ENCODE peak calls at places on chromosomes 1 and 21, in six cellular contexts. One of them, this sample, is unnamed.

GRCh38 chr1:171310661-171311087 is 3.3 kb upstream of the FMO4 start:
- DNase-seq in H1: no peak
- DNase-seq in GM12878: no peak
- DNase-seq in HepG2: no peak
- DNase-seq in GM12891: no peak
- DNase-seq in K562: no peak
- DNase-seq in this sample: no peak

GRCh38 chr1:63914241-63914640 is 140.4 kb downstream of the ROR1 start:
- DNase-seq in HepG2: no peak
- DNase-seq in GM12878: no peak
- DNase-seq in H1: no peak
- DNase-seq in GM12891: no peak
- DNase-seq in K562: no peak
- DNase-seq in this sample: no peak

GRCh38 chr1:228043281-228043845 is 36.6 kb downstream of the WNT3A start:
- DNase-seq in GM12891: no peak
- DNase-seq in GM12878: no peak
- DNase-seq in HepG2: no peak
- DNase-seq in K562: no peak
- DNase-seq in H1: peak; percentile 17
- DNase-seq in this sample: no peak

GRCh38 chr1:95089888-95090287 is 17.1 kb upstream of the ALG14 start:
- DNase-seq in K562: no peak
- DNase-seq in HepG2: no peak
- DNase-seq in H1: no peak
- DNase-seq in GM12878: no peak
- DNase-seq in GM12891: no peak
- DNase-seq in this sample: no peak

GRCh38 chr1:231444059-231444458 is 22.0 kb upstream of the EGLN1 start:
- DNase-seq in GM12891: no peak
- DNase-seq in GM12878: no peak
- DNase-seq in K562: no peak
- DNase-seq in H1: no peak
- DNase-seq in HepG2: no peak
- DNase-seq in this sample: no peak

GRCh38 chr1:16631248-16632043 is 18.1 kb upstream of the NBPF1 start:
- DNase-seq in GM12891: no peak
- DNase-seq in K562: peak; percentile 50
- DNase-seq in H1: peak; percentile 56
- DNase-seq in GM12878: no peak
- DNase-seq in HepG2: no peak
- DNase-seq in this sample: no peak

GRCh38 chr1:8133657-8134430 is 107.7 kb upstream of the ERRFI1 start:
- DNase-seq in GM12878: no peak
- DNase-seq in H1: no peak
- DNase-seq in K562: no peak
- DNase-seq in HepG2: peak; percentile 53
- DNase-seq in GM12891: no peak
- DNase-seq in this sample: no peak

GRCh38 chr1:61079898-61080336 is 2.4 kb upstream of the NFIA start:
- DNase-seq in H1: peak; percentile 63
- DNase-seq in GM12891: no peak
- DNase-seq in HepG2: peak; percentile 77
- DNase-seq in GM12878: no peak
- DNase-seq in K562: peak; percentile 76
- DNase-seq in this sample: no peak

GRCh38 chr1:42740756-42741580 is 932 bp upstream of the CLDN19 start:
- DNase-seq in H1: no peak
- DNase-seq in HepG2: peak; percentile 44
- DNase-seq in GM12878: no peak
- DNase-seq in K562: no peak
- DNase-seq in GM12891: no peak
- DNase-seq in this sample: no peak

GRCh38 chr21:23695449-23695848 is 1911.8 kb downstream of the MRPL39 start:
- DNase-seq in K562: no peak
- DNase-seq in GM12891: no peak
- DNase-seq in GM12878: no peak
- DNase-seq in HepG2: no peak
- DNase-seq in H1: no peak
- DNase-seq in this sample: no peak

GRCh38 chr1:221887091-221887746 is 145.3 kb upstream of the DUSP10 start:
- DNase-seq in HepG2: peak; percentile 33
- DNase-seq in GM12891: no peak
- DNase-seq in H1: no peak
- DNase-seq in K562: peak; percentile 26
- DNase-seq in GM12878: no peak
- DNase-seq in this sample: no peak

GRCh38 chr21:43004926-43005325 is 30.6 kb downstream of the PKNOX1 start:
- DNase-seq in GM12878: no peak
- DNase-seq in K562: no peak
- DNase-seq in H1: no peak
- DNase-seq in GM12891: no peak
- DNase-seq in HepG2: no peak
- DNase-seq in this sample: no peak

GRCh38 chr1:8423702-8424538 is 106.0 kb downstream of the SLC45A1 start:
- DNase-seq in GM12878: no peak
- DNase-seq in GM12891: peak; percentile 35
- DNase-seq in K562: peak; percentile 89
- DNase-seq in HepG2: peak; percentile 71
- DNase-seq in H1: peak; percentile 87
- DNase-seq in this sample: peak; percentile 37

DNA sequence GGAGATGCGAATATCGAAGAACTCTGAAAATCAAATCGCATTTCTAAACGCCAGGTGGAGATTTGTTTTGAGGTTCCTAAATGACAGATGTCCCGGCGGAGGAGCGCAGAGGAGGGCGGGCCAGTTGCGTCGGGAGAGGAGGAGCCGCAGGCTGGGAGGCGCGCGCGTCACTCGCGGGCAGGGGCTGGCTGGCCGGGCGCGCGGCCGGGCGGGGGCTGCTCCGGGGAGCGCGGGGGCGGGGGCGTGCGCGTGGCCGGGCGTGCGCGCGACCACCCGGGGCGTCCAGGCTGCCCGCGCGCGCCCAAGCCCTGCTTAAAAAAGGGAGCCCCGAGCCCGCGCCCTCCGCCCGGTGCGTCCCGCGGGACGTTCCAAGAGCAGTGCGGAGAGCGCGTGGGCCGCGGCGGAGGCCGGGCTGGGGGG is 47.3 kb downstream of the H3-3A start:
- DNase-seq in GM12891: peak; percentile 94
- DNase-seq in GM12878: no peak
- DNase-seq in HepG2: peak; percentile 75
- DNase-seq in H1: peak; percentile 82
- DNase-seq in K562: peak; percentile 99
- DNase-seq in this sample: peak; percentile 97
- TF ChIP-seq POLR2A in GM12891: no peak
- TF ChIP-seq POLR2A in GM12878: peak; percentile 13
- TF ChIP-seq POLR2A in HepG2: no peak
- TF ChIP-seq POLR2A in H1: no peak
- TF ChIP-seq POLR2A in K562: no peak
- TF ChIP-seq POLR2A in this sample: no peak

GRCh38 chr1:93669369-93669768 is 12.3 kb downstream of the BCAR3 start:
- DNase-seq in GM12891: no peak
- DNase-seq in GM12878: no peak
- DNase-seq in H1: no peak
- DNase-seq in K562: no peak
- DNase-seq in HepG2: no peak
- DNase-seq in this sample: no peak

GRCh38 chr1:93668951-93669350 is 12.7 kb downstream of the BCAR3 start:
- DNase-seq in H1: no peak
- DNase-seq in GM12878: no peak
- DNase-seq in K562: no peak
- DNase-seq in GM12891: no peak
- DNase-seq in HepG2: no peak
- DNase-seq in this sample: no peak

GRCh38 chr1:93671090-93671743 is 10.4 kb downstream of the BCAR3 start:
- DNase-seq in GM12891: no peak
- DNase-seq in GM12878: no peak
- DNase-seq in HepG2: peak; percentile 70
- DNase-seq in K562: no peak
- DNase-seq in H1: no peak
- DNase-seq in this sample: no peak

GRCh38 chr1:93672069-93672468 is 9.6 kb downstream of the BCAR3 start:
- DNase-seq in HepG2: no peak
- DNase-seq in K562: peak; percentile 52
- DNase-seq in GM12878: no peak
- DNase-seq in GM12891: no peak
- DNase-seq in H1: no peak
- DNase-seq in this sample: no peak

DNA sequence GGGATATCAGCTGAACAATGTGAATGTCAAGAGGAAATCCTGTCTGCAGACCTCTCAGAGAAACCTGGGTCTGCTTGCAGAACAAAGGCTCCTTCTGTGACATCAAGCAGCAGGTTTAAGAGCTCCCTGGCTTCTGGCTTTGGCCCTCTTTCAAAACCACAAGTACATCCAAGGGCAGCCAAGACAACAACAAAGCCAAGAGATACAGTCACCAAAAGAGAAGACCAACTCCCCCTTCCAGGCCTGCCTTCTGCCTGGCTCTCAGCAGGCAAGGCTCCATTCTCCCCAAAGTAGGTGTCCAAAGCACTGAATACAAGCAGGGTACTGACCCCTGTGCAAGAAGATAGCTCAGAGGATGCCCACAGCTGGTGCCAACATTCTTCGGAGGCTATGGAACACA is 11.5 kb downstream of the BCAR3 start:
- DNase-seq in GM12878: no peak
- DNase-seq in K562: no peak
- DNase-seq in GM12891: no peak
- DNase-seq in HepG2: no peak
- DNase-seq in H1: no peak
- DNase-seq in this sample: no peak
- TF ChIP-seq POLR2AphosphoS5 in GM12878: no peak
- TF ChIP-seq POLR2AphosphoS5 in K562: no peak
- TF ChIP-seq POLR2AphosphoS5 in GM12891: no peak
- TF ChIP-seq POLR2AphosphoS5 in HepG2: no peak
- TF ChIP-seq POLR2AphosphoS5 in H1: no peak
- TF ChIP-seq POLR2AphosphoS5 in this sample: no peak

DNA sequence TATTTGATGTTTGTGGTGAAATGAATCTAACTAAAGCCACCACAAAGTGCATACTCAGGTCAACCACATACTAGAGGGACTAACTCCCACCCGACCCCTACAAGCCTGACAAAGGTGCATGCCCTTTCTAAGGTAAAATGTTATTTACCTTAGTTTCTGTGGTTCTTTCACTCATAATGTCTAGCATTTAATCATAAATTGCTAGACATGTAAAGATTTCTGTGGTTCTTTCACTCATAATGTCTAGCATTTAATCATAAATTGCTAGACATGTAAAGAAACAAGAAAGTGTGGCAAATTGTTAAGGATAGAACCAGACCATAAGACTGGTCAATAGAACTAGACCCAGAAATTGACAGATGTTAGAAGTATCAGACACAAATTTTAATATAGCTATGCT is 193.0 kb upstream of the PBX1 start:
- DNase-seq in GM12891: no peak
- DNase-seq in HepG2: no peak
- DNase-seq in GM12878: no peak
- DNase-seq in K562: no peak
- DNase-seq in H1: no peak
- DNase-seq in this sample: no peak
- TF ChIP-seq TAF1 in GM12891: no peak
- TF ChIP-seq TAF1 in HepG2: no peak
- TF ChIP-seq TAF1 in GM12878: no peak
- TF ChIP-seq TAF1 in K562: no peak
- TF ChIP-seq TAF1 in H1: no peak
- TF ChIP-seq TAF1 in this sample: no peak

DNA sequence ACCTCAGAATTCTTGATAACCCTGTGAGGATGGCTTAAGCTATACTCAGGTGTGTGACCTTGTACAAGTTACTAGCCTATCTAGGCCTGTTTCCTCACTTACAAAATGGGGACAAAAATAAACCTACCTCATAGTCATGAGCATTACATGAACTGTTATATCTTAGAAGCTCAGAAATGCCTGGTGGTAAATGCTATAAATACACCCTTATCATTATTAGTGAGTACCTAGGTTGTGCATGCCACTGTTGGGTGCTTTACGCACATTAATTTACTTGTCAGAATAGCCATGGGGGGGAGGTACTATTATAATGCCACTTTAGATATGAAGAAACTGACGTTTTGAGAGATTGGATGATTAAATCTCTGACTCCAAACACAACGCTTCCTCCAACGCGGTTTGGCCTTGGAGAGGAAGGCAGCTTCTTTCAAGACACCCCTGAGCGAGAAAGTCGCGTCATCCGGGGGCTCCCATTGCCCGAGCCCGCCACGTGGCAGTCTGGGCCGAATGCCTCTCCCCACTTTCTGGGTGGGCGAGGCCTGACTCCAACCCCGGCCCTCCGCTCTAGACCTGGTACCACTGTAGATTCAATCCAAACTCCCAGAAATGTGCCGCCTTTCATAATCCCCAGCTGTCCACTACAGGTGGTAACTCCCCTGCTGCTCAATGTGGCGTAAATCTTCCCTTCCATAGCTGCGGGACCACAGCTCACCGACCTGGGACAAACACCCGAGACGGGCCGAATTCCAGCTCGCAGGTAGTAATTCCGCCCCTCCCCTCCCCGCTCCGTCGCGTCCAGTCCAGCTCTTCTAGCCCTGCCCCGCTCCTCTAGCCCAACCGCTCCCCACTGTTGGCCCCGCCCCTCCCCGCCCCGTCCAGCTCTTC is 773 bp upstream of the RAD54L start:
- DNase-seq in K562: peak; percentile 66
- DNase-seq in HepG2: no peak
- DNase-seq in GM12878: no peak
- DNase-seq in H1: peak; percentile 87
- DNase-seq in GM12891: peak; percentile 89
- DNase-seq in this sample: peak; percentile 87
- TF ChIP-seq POLR2A in K562: no peak
- TF ChIP-seq POLR2A in HepG2: peak; percentile 59
- TF ChIP-seq POLR2A in GM12878: peak; percentile 67
- TF ChIP-seq POLR2A in H1: peak; percentile 72
- TF ChIP-seq POLR2A in GM12891: no peak
- TF ChIP-seq POLR2A in this sample: no peak

DNA sequence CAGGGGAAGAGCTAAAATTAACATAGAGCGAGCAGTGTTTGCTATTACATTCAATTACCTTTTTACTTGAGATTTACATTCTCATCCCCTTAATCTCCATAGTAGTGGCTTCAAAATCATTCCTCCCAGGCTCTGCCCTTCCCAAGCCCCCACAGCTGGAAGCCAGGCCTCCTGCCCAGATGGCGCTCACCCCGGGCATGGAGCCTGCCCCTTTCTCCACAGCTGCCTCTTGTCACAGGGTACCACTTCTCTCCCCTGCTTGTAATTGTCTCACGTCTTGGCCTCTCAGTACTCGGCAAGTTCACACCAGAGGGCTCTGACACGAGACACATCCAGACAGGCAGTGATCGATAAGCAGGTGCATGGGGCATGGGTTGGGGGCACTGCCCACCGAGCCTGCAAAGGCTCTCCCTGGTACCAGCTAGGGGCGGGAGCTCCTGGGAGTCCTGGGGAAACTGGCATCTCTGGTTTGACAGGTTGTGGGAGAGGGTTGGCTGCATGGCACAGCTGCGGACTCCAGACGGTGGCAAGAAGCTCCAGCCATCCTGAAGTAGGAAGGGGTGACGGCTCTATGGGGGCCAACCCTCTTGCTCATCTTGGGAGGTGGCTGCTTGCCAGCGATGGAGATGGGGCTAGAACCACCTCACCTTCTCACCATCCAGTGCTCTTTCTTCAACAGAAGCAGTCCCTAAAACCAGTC is 20.1 kb downstream of the CASZ1 start:
- DNase-seq in H1: no peak
- DNase-seq in GM12878: no peak
- DNase-seq in GM12891: no peak
- DNase-seq in K562: no peak
- DNase-seq in HepG2: no peak
- DNase-seq in this sample: no peak
- TF ChIP-seq POLR2AphosphoS5 in H1: no peak
- TF ChIP-seq POLR2AphosphoS5 in GM12878: no peak
- TF ChIP-seq POLR2AphosphoS5 in GM12891: no peak
- TF ChIP-seq POLR2AphosphoS5 in K562: no peak
- TF ChIP-seq POLR2AphosphoS5 in HepG2: no peak
- TF ChIP-seq POLR2AphosphoS5 in this sample: no peak

GRCh38 chr1:9629445-9630201 is 21.9 kb upstream of the PIK3CD start:
- DNase-seq in K562: no peak
- DNase-seq in H1: peak; percentile 49
- DNase-seq in GM12891: no peak
- DNase-seq in HepG2: no peak
- DNase-seq in GM12878: peak; percentile 71
- DNase-seq in this sample: no peak
- TF ChIP-seq TAF1 in K562: no peak
- TF ChIP-seq TAF1 in H1: no peak
- TF ChIP-seq TAF1 in GM12891: no peak
- TF ChIP-seq TAF1 in HepG2: no peak
- TF ChIP-seq TAF1 in GM12878: peak; percentile 65
- TF ChIP-seq TAF1 in this sample: no peak